ENCODE peak calls at places on chromosomes 5 and 9, in six cellular contexts. One of them, this sample, is unnamed. For H3K27me3, H3K4me1 and H3K36me3, the result is how much of the 10 kb centered on the place peaks cover.

GRCh38 chr9:20984471-20984870 is 47.0 kb downstream of the HACD4 start:
- DNase-seq in neural progenitor cell: no peak
- DNase-seq in body of pancreas: no peak
- DNase-seq in aorta: no peak
- DNase-seq in stomach: no peak
- DNase-seq in uterus: no peak
- DNase-seq in this sample: no peak

GRCh38 chr5:169350016-169350415 is 49.1 kb upstream of the SLIT3 start:
- DNase-seq in stomach: no peak
- DNase-seq in aorta: no peak
- DNase-seq in uterus: no peak
- DNase-seq in body of pancreas: no peak
- DNase-seq in neural progenitor cell: no peak
- DNase-seq in this sample: no peak

GRCh38 chr9:116208417-116209232 is 55.0 kb downstream of the PAPPA start:
- DNase-seq in neural progenitor cell: no peak
- DNase-seq in aorta: no peak
- DNase-seq in uterus: no peak
- DNase-seq in body of pancreas: no peak
- DNase-seq in stomach: no peak
- DNase-seq in this sample: no peak

GRCh38 chr9:132584616-132585560 is 2.5 kb downstream of the BARHL1 start:
- DNase-seq in body of pancreas: no peak
- DNase-seq in neural progenitor cell: peak
- DNase-seq in stomach: no peak
- DNase-seq in aorta: peak
- DNase-seq in uterus: no peak
- DNase-seq in this sample: no peak

GRCh38 chr5:155732587-155733376 is 594.2 kb upstream of the SGCD start:
- DNase-seq in uterus: no peak
- DNase-seq in aorta: no peak
- DNase-seq in body of pancreas: no peak
- DNase-seq in neural progenitor cell: no peak
- DNase-seq in stomach: no peak
- DNase-seq in this sample: no peak

GRCh38 chr9:137240321-137240840 is 706 bp upstream of the TUBB4B start:
- DNase-seq in stomach: peak
- DNase-seq in neural progenitor cell: peak
- DNase-seq in uterus: peak
- DNase-seq in body of pancreas: peak
- DNase-seq in aorta: peak
- DNase-seq in this sample: peak

GRCh38 chr9:117034862-117035261 is 347.8 kb downstream of the TRIM32 start:
- DNase-seq in uterus: no peak
- DNase-seq in body of pancreas: no peak
- DNase-seq in stomach: no peak
- DNase-seq in neural progenitor cell: peak
- DNase-seq in aorta: no peak
- DNase-seq in this sample: no peak

GRCh38 chr5:127959152-127959764 is 124.3 kb upstream of the SLC12A2 start:
- DNase-seq in neural progenitor cell: no peak
- DNase-seq in stomach: peak
- DNase-seq in aorta: peak
- DNase-seq in body of pancreas: peak
- DNase-seq in uterus: peak
- DNase-seq in this sample: peak

GRCh38 chr5:137342764-137343163 is 156.4 kb downstream of the SPOCK1 start:
- DNase-seq in uterus: no peak
- DNase-seq in aorta: no peak
- DNase-seq in neural progenitor cell: no peak
- DNase-seq in body of pancreas: no peak
- DNase-seq in stomach: no peak
- DNase-seq in this sample: no peak

GRCh38 chr9:130433168-130433946 is 11.4 kb upstream of the ASS1 start:
- DNase-seq in uterus: no peak
- DNase-seq in neural progenitor cell: peak
- DNase-seq in aorta: peak
- DNase-seq in stomach: no peak
- DNase-seq in body of pancreas: peak
- DNase-seq in this sample: no peak

GRCh38 chr9:98658965-98659364 is 49.8 kb downstream of the GABBR2 start:
- DNase-seq in uterus: no peak
- DNase-seq in aorta: no peak
- DNase-seq in stomach: no peak
- DNase-seq in body of pancreas: no peak
- DNase-seq in neural progenitor cell: no peak
- DNase-seq in this sample: no peak

GRCh38 chr5:93890657-93891056 is 149.3 kb upstream of the POU5F2 start:
- DNase-seq in neural progenitor cell: peak
- DNase-seq in stomach: no peak
- DNase-seq in uterus: no peak
- DNase-seq in body of pancreas: no peak
- DNase-seq in aorta: no peak
- DNase-seq in this sample: peak

GRCh38 chr9:19913151-19913550 is 124.3 kb upstream of the SLC24A2 start:
- DNase-seq in neural progenitor cell: no peak
- DNase-seq in stomach: no peak
- DNase-seq in aorta: no peak
- DNase-seq in uterus: no peak
- DNase-seq in body of pancreas: no peak
- DNase-seq in this sample: no peak

GRCh38 chr5:151150484-151151262 is 6.9 kb downstream of the ANXA6 start:
- DNase-seq in body of pancreas: no peak
- DNase-seq in aorta: no peak
- DNase-seq in uterus: peak
- DNase-seq in stomach: peak
- DNase-seq in neural progenitor cell: peak
- DNase-seq in this sample: peak

GRCh38 chr9:7123743-7124142 is 366.0 kb downstream of the KDM4C start:
- DNase-seq in uterus: no peak
- DNase-seq in stomach: no peak
- DNase-seq in aorta: no peak
- DNase-seq in body of pancreas: no peak
- DNase-seq in neural progenitor cell: no peak
- DNase-seq in this sample: no peak

GRCh38 chr5:140075371-140075770 is 32.3 kb upstream of the NRG2 start:
- DNase-seq in stomach: no peak
- DNase-seq in aorta: no peak
- DNase-seq in neural progenitor cell: no peak
- DNase-seq in body of pancreas: no peak
- DNase-seq in uterus: no peak
- DNase-seq in this sample: no peak

GRCh38 chr5:57247765-57248164 is 73.9 kb downstream of the GPBP1 start:
- DNase-seq in stomach: no peak
- DNase-seq in neural progenitor cell: no peak
- DNase-seq in uterus: no peak
- DNase-seq in body of pancreas: no peak
- DNase-seq in aorta: no peak
- DNase-seq in this sample: no peak

GRCh38 chr5:137641148-137641547 is 94.7 kb downstream of the KLHL3 start:
- DNase-seq in neural progenitor cell: no peak
- DNase-seq in uterus: no peak
- DNase-seq in stomach: no peak
- DNase-seq in aorta: no peak
- DNase-seq in body of pancreas: no peak
- DNase-seq in this sample: no peak

GRCh38 chr5:73232266-73233041 is 59.5 kb downstream of the TMEM174 start:
- DNase-seq in uterus: no peak
- DNase-seq in body of pancreas: no peak
- DNase-seq in aorta: no peak
- DNase-seq in neural progenitor cell: peak
- DNase-seq in stomach: no peak
- DNase-seq in this sample: no peak

GRCh38 chr9:75071530-75072122 is 16.3 kb downstream of the NMRK1 start:
- DNase-seq in stomach: peak
- DNase-seq in uterus: no peak
- DNase-seq in aorta: no peak
- DNase-seq in neural progenitor cell: no peak
- DNase-seq in body of pancreas: no peak
- DNase-seq in this sample: peak

GRCh38 chr5:168747987-168748777 is 169.0 kb upstream of the PANK3 start:
- DNase-seq in aorta: no peak
- DNase-seq in uterus: no peak
- DNase-seq in neural progenitor cell: peak
- DNase-seq in stomach: no peak
- DNase-seq in body of pancreas: no peak
- DNase-seq in this sample: peak

GRCh38 chr9:123364241-123364824 is 8.3 kb downstream of the CRB2 start:
- DNase-seq in stomach: no peak
- DNase-seq in uterus: peak
- DNase-seq in body of pancreas: no peak
- DNase-seq in neural progenitor cell: no peak
- DNase-seq in aorta: no peak
- DNase-seq in this sample: no peak

GRCh38 chr9:89649045-89649691 is 44.4 kb downstream of the GADD45G start:
- DNase-seq in stomach: no peak
- DNase-seq in uterus: peak
- DNase-seq in body of pancreas: no peak
- DNase-seq in neural progenitor cell: no peak
- DNase-seq in aorta: no peak
- DNase-seq in this sample: no peak

GRCh38 chr9:34989946-34990635 is 546 bp downstream of the DNAJB5 start:
- DNase-seq in body of pancreas: peak
- DNase-seq in neural progenitor cell: peak
- DNase-seq in aorta: peak
- DNase-seq in stomach: peak
- DNase-seq in uterus: peak
- DNase-seq in this sample: peak

GRCh38 chr5:138334867-138335447 is 3.1 kb upstream of the FAM53C start:
- DNase-seq in aorta: no peak
- DNase-seq in stomach: no peak
- DNase-seq in uterus: no peak
- DNase-seq in neural progenitor cell: no peak
- DNase-seq in body of pancreas: no peak
- DNase-seq in this sample: no peak

GRCh38 chr9:4353236-4353635 is 53.4 kb upstream of the GLIS3 start:
- DNase-seq in body of pancreas: no peak
- DNase-seq in aorta: no peak
- DNase-seq in neural progenitor cell: no peak
- DNase-seq in uterus: no peak
- DNase-seq in stomach: no peak
- DNase-seq in this sample: peak

GRCh38 chr9:22005700-22006605 is 3.2 kb downstream of the CDKN2B start:
- DNase-seq in uterus: no peak
- DNase-seq in neural progenitor cell: peak
- DNase-seq in body of pancreas: no peak
- DNase-seq in stomach: no peak
- DNase-seq in aorta: peak
- DNase-seq in this sample: peak

GRCh38 chr9:135480071-135480941 is 724 bp downstream of the PPP1R26 start:
- DNase-seq in uterus: no peak
- DNase-seq in neural progenitor cell: peak
- DNase-seq in stomach: peak
- DNase-seq in body of pancreas: no peak
- DNase-seq in aorta: no peak
- DNase-seq in this sample: peak

DNA sequence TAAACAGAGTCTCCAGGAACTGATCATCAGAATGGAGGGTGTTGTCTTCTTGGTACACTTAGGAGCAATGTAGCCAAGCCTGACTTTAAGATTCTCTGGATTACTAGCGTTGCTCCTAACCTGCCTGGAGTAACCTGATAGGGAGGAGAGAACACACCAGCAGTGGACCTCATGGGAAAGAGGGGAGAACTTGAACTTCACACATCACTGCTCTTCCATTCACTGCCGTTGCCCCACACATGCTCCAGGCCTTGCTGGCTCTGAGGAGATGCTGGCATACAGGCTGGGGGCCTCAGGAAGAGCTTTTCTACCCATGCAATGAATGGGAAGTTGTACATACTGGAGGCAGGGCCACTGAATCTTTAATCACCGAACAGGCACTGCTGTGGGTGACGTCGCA is 60.3 kb upstream of the ADAMTS16 start:
- DNase-seq in neural progenitor cell: no peak
- DNase-seq in body of pancreas: no peak
- DNase-seq in aorta: no peak
- DNase-seq in uterus: no peak
- DNase-seq in stomach: no peak
- DNase-seq in this sample: no peak
- H3K27me3 ChIP-seq in neural progenitor cell: under half
- H3K27me3 ChIP-seq in body of pancreas: under half
- H3K27me3 ChIP-seq in aorta: under half
- H3K27me3 ChIP-seq in uterus: under half
- H3K27me3 ChIP-seq in stomach: under half
- H3K27me3 ChIP-seq in this sample: under half

GRCh38 chr5:120913396-120913795 is 449.3 kb downstream of the PRR16 start:
- DNase-seq in aorta: no peak
- DNase-seq in uterus: no peak
- DNase-seq in neural progenitor cell: peak
- DNase-seq in body of pancreas: no peak
- DNase-seq in stomach: no peak
- DNase-seq in this sample: no peak
- H3K4me1 ChIP-seq in aorta: under half
- H3K4me1 ChIP-seq in uterus: under half
- H3K4me1 ChIP-seq in neural progenitor cell: under half
- H3K4me1 ChIP-seq in body of pancreas: under half
- H3K4me1 ChIP-seq in stomach: under half
- H3K4me1 ChIP-seq in this sample: under half

DNA sequence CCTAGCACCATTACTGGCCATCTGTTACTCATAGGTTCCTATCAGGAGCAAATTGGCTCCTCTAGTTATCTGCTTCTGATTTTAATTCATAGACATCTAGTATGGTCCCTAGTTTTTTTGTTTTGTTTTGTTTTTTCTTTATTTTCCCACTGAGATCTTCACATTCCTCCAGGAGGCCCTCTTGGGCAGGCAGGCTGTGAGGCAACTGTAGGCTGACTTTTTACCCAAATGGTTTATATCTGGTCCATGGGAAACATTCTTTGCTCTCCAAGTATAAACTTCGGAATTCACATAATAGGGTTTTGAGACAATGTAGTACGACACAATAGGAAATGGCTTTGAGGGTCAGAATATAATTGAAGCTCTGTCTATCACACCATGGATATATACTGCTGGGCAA is 250.9 kb upstream of the DAB2 start:
- DNase-seq in body of pancreas: no peak
- DNase-seq in uterus: no peak
- DNase-seq in stomach: no peak
- DNase-seq in aorta: no peak
- DNase-seq in neural progenitor cell: no peak
- DNase-seq in this sample: no peak
- H3K36me3 ChIP-seq in body of pancreas: under half
- H3K36me3 ChIP-seq in uterus: under half
- H3K36me3 ChIP-seq in stomach: under half
- H3K36me3 ChIP-seq in aorta: under half
- H3K36me3 ChIP-seq in neural progenitor cell: under half
- H3K36me3 ChIP-seq in this sample: under half

DNA sequence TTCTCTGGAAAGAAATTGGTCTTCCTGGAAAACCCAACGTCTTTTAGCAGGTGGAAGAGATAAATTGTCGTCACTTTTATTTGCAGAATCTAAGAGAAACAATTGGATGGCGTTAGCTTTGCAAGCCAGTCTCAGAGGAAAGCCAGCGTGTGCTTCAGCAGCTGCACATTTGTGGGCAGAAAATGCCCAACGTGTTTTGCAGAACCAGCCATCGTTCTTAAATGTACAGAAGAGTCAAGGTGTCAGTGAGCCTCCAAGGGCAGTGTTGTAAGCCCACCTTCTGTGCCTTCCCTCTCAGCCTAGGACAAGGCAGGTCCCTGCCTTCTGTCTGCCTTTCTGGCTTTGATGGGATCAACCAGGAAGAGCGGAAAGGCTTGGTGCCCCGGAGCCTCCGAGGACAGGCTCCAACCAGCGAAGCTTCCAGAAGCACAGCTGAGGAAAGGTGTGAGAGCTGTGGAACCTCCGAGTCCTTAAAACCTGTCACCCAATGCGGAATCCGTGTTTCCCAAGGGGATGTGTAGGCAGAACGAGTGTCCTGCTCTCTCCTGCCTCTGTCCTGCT is 116.0 kb upstream of the IRX2 start:
- DNase-seq in neural progenitor cell: no peak
- DNase-seq in stomach: no peak
- DNase-seq in aorta: no peak
- DNase-seq in body of pancreas: no peak
- DNase-seq in uterus: no peak
- DNase-seq in this sample: no peak
- H3K27me3 ChIP-seq in neural progenitor cell: under half
- H3K27me3 ChIP-seq in stomach: under half
- H3K27me3 ChIP-seq in aorta: under half
- H3K27me3 ChIP-seq in body of pancreas: under half
- H3K27me3 ChIP-seq in uterus: under half
- H3K27me3 ChIP-seq in this sample: under half

This sample was measured in small intestine.